ENCODE peak calls at places on chromosome 12, in six cellular contexts. J, F, W, Q, U and G are unnamed samples.

GRCh38 chr12:26632746-26633145 is 200.2 kb downstream of the ITPR2 start:
- DNase-seq in W (no peak), J (no peak), U (no peak), F (no peak), Q (no peak), G (no peak)

GRCh38 chr12:50745861-50746260 is 18.0 kb upstream of the ATF1 start:
- DNase-seq in Q (no peak), U (no peak), F (no peak), J (no peak), W (no peak), G (no peak)

GRCh38 chr12:89882051-89882450 is 173.4 kb upstream of the ATP2B1 start:
- DNase-seq in Q (no peak), U (no peak), F (no peak), W (peak; percentile 55), J (no peak), G (no peak)

GRCh38 chr12:115403689-115404088 is 719.7 kb upstream of the TBX3 start:
- DNase-seq in Q (no peak), U (no peak), W (no peak), J (no peak), F (no peak), G (no peak)

GRCh38 chr12:8078916-8079315 is 3.2 kb upstream of the NECAP1 start:
- DNase-seq in J (no peak), Q (no peak), W (no peak), F (no peak), U (no peak), G (no peak)

GRCh38 chr12:120678572-120678971 is 8.4 kb upstream of the MLEC start:
- DNase-seq in Q (no peak), W (no peak), F (no peak), U (no peak), J (no peak), G (no peak)

GRCh38 chr12:120640840-120641833 is 711 bp downstream of the CABP1 start:
- DNase-seq in J (peak; percentile 22), F (peak; percentile 79), Q (peak; percentile 59), U (peak; percentile 53), W (no peak), G (peak; percentile 51)

GRCh38 chr12:22657538-22657937 is 32.6 kb downstream of the ETNK1 start:
- DNase-seq in U (no peak), J (no peak), Q (no peak), W (no peak), F (no peak), G (no peak)

GRCh38 chr12:28032811-28033537 is 60.4 kb upstream of the PTHLH start:
- DNase-seq in J (no peak), W (no peak), Q (no peak), U (no peak), F (no peak), G (no peak)

GRCh38 chr12:79252358-79253075 is 387.9 kb downstream of the SYT1 start:
- DNase-seq in W (no peak), J (no peak), U (no peak), F (no peak), Q (no peak), G (no peak)

GRCh38 chr12:68970951-68971350 is 38.0 kb upstream of the CPM start:
- DNase-seq in W (no peak), U (no peak), J (no peak), Q (no peak), F (no peak), G (no peak)

GRCh38 chr12:38892090-38892786 is 13.2 kb downstream of the CPNE8 start:
- DNase-seq in F (no peak), U (no peak), W (no peak), J (peak; percentile 92), Q (no peak), G (no peak)

GRCh38 chr12:130965214-130965613 is 11.5 kb downstream of the ADGRD1 start:
- DNase-seq in U (no peak), J (no peak), W (no peak), F (no peak), Q (no peak), G (no peak)

GRCh38 chr12:127987199-127987901 is 279.6 kb upstream of the TMEM132C start:
- DNase-seq in U (no peak), F (no peak), Q (no peak), J (no peak), W (no peak), G (no peak)

GRCh38 chr12:96472384-96472783 is 17.0 kb upstream of the CFAP54 start:
- DNase-seq in U (no peak), F (peak; percentile 15), W (no peak), Q (no peak), J (no peak), G (no peak)

GRCh38 chr12:91687052-91688017 is 458.3 kb downstream of the BTG1 start:
- DNase-seq in U (no peak), W (peak; percentile 19), J (no peak), Q (no peak), F (no peak), G (no peak)

GRCh38 chr12:84842406-84843013 is 70.1 kb downstream of the SLC6A15 start:
- DNase-seq in Q (no peak), J (peak; percentile 16), F (peak; percentile 10), W (no peak), U (no peak), G (no peak)

GRCh38 chr12:71846322-71846940 is 6.9 kb downstream of the TBC1D15 start:
- DNase-seq in Q (no peak), F (no peak), W (no peak), U (no peak), J (peak; percentile 33), G (no peak)

GRCh38 chr12:121812320-121812871 is 8.6 kb downstream of the SETD1B start:
- DNase-seq in J (no peak), Q (no peak), F (peak; percentile 93), W (no peak), U (no peak), G (peak; percentile 67)

DNA sequence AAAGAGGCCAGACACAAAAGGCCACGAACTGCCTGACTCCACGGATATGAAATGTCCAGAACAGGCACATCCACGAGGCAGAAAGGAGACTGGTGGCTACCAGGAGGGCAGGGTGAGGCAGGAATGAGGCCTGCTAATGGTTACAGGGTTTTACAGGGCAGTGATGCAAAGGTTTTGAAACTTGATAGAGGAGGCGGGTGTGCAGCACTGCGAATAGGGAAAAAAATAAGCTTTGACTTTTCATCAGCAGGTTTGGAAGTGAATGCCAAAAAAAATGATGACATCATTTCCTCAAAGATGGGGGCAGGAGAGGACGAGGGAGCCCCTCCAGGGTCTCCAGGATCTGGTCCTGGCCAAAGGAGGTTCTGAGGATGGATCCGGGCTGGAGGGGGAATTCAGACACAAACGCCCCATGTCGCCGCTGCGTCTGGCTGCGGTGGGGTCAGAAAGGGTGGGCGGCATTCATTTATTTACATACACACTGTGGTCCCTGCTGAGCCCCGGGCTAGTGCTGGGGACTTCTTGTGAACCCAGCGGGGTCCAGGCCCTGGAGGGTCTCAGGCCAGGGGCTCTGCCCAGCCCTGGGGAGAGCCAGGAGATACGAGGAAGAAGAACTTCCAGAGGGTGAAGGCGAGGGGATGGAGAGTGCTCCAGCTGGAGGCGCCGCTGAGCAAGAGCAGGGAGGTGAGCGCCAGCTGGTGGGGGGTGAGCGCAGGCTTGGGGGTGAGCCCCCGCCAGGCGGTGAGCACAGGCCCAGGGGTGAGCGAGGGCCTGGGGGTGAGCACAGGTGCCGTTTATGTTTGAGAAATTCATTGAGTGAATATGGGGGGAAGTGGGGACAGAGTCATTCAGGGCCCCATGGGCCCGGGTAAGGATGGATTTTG is 68.3 kb downstream of the NCOR2 start:
- DNase-seq in Q (no peak), U (no peak), J (no peak), F (no peak), W (no peak), G (no peak)
- TF ChIP-seq TAF1 in Q (no peak), U (no peak), J (no peak), F (no peak), W (no peak), G (no peak)

GRCh38 chr12:101407438-101408345 is at the start of gene ARL1:
- DNase-seq in J (peak; percentile 79), U (no peak), F (peak; percentile 76), W (peak; percentile 63), Q (peak; percentile 65), G (peak; percentile 71)
- TF ChIP-seq POLR2A in J (peak; percentile 92), U (peak; percentile 78), F (peak; percentile 92), W (peak; percentile 90), Q (peak; percentile 72), G (peak; percentile 81)

DNA sequence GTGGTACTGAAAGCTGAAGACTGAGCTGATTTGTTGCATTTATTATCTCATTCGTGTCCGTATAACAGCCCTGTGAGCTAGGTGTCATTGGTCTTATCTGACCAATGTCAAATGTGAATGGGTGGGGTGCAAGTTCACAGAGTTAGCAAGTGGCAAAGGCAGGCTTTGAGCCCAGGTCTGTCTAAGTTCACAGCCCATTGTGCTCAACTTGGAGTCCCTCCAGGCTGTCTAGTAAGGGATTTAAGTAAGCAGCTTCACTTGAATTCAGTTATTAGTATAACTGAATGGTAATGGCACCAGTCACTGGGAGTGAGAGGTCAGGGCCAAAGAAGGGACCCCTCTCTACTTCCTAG is 8.5 kb downstream of the C1S start:
- DNase-seq in W (no peak), F (peak; percentile 20), U (no peak), J (no peak), Q (no peak), G (no peak)
- TF ChIP-seq TAF1 in W (no peak), F (no peak), U (no peak), J (no peak), Q (no peak), G (no peak)

GRCh38 chr12:54420766-54421144 is 1.7 kb upstream of the ITGA5 start:
- DNase-seq in Q (no peak), F (no peak), W (no peak), U (no peak), J (no peak), G (no peak)

GRCh38 chr12:54418441-54419087 is 502 bp downstream of the ITGA5 start:
- DNase-seq in W (no peak), F (peak; percentile 72), U (no peak), J (no peak), Q (no peak), G (no peak)

GRCh38 chr12:54421175-54421872 is 2.3 kb upstream of the ITGA5 start:
- DNase-seq in F (no peak), W (no peak), Q (no peak), U (no peak), J (no peak), G (no peak)

GRCh38 chr12:54417712-54418440 is 1.2 kb downstream of the ITGA5 start:
- DNase-seq in W (no peak), F (peak; percentile 68), Q (no peak), J (no peak), U (no peak), G (no peak)

GRCh38 chr12:54419088-54419887 is at the start of gene ITGA5:
- DNase-seq in J (no peak), W (no peak), Q (no peak), U (no peak), F (peak; percentile 80), G (no peak)
- TF ChIP-seq POLR2A in J (no peak), W (no peak), Q (no peak), U (no peak), F (peak; percentile 77), G (no peak)